ENCODE peak calls at places on chromosomes 2 and 18, in ten cellular contexts. D is IMR-90, F is A549, S is prostate gland, O is K562, G is heart left ventricle, X is ovary, A is tibial nerve, H is endothelial cell of umbilical vein, T is body of pancreas. L is an unnamed sample.

GRCh38 chr2:241822264-241822623 is 13.3 kb downstream of the NEU4 start:
- DNase-seq in D (no peak), F (no peak), S (no peak), O (no peak), G (no peak), X (no peak), A (no peak), H (no peak), T (peak; percentile 8), L (no peak)

GRCh38 chr2:119282139-119282965 is 58.7 kb downstream of the STEAP3 start:
- DNase-seq in D (no peak), F (no peak), S (no peak), O (no peak), G (no peak), X (no peak), A (no peak), H (no peak), T (no peak), L (no peak)

GRCh38 chr2:136246086-136246669 is 128.2 kb upstream of the CXCR4 start:
- DNase-seq in D (peak; percentile 4), F (peak; percentile 12), S (no peak), O (no peak), G (peak; percentile 39), X (peak; percentile 15), A (no peak), H (peak; percentile 29), T (peak; percentile 22), L (no peak)

GRCh38 chr2:216713691-216714411 is 18.5 kb upstream of the IGFBP5 start:
- DNase-seq in D (peak; percentile 93), F (peak; percentile 41), S (peak; percentile 62), O (no peak), G (peak; percentile 62), X (no peak), A (peak; percentile 38), H (no peak), T (no peak), L (no peak)

GRCh38 chr18:75330308-75330707 is 97.2 kb downstream of the SMIM21 start:
- DNase-seq in D (no peak), F (no peak), S (no peak), O (no peak), G (no peak), X (no peak), A (no peak), H (no peak), T (no peak), L (no peak)

GRCh38 chr18:2572144-2572682 is 856 bp downstream of the NDC80 start:
- DNase-seq in D (no peak), F (no peak), S (no peak), O (no peak), G (no peak), X (no peak), A (no peak), H (peak; percentile 4), T (no peak), L (no peak)

GRCh38 chr2:50556934-50557575 is 474.9 kb downstream of the NRXN1 start:
- DNase-seq in D (peak; percentile 90), F (no peak), S (no peak), O (no peak), G (no peak), X (no peak), A (no peak), H (no peak), T (no peak), L (no peak)

GRCh38 chr2:102606353-102606752 is 13.0 kb upstream of the SLC9A2 start:
- DNase-seq in D (no peak), F (peak; percentile 39), S (peak; percentile 60), O (no peak), G (no peak), X (no peak), A (peak; percentile 68), H (no peak), T (no peak), L (no peak)

GRCh38 chr18:23825978-23826405 is 136.7 kb downstream of the LAMA3 start:
- DNase-seq in D (peak; percentile 70), F (no peak), S (peak; percentile 90), O (no peak), G (peak; percentile 85), X (peak; percentile 58), A (peak; percentile 78), H (peak; percentile 89), T (peak; percentile 28), L (no peak)

GRCh38 chr2:96404446-96405373 is 69.1 kb downstream of the NCAPH start:
- DNase-seq in D (no peak), F (no peak), S (peak; percentile 66), O (no peak), G (peak; percentile 64), X (no peak), A (no peak), H (no peak), T (peak; percentile 72), L (no peak)

GRCh38 chr2:85312404-85312803 is 15.4 kb downstream of the TGOLN2 start:
- DNase-seq in D (peak; percentile 93), F (peak; percentile 34), S (no peak), O (no peak), G (no peak), X (no peak), A (no peak), H (no peak), T (no peak), L (no peak)

GRCh38 chr2:18476484-18476883 is 84.0 kb downstream of the RDH14 start:
- DNase-seq in D (no peak), F (no peak), S (no peak), O (no peak), G (no peak), X (no peak), A (no peak), H (no peak), T (no peak), L (no peak)

GRCh38 chr2:120564213-120565094 is 171.2 kb upstream of the GLI2 start:
- DNase-seq in D (no peak), F (no peak), S (no peak), O (peak; percentile 27), G (no peak), X (no peak), A (no peak), H (no peak), T (no peak), L (no peak)

GRCh38 chr2:157898591-157898996 is 22.5 kb upstream of the ACVR1 start:
- DNase-seq in D (peak; percentile 95), F (peak; percentile 58), S (no peak), O (peak; percentile 51), G (peak; percentile 55), X (peak; percentile 64), A (no peak), H (peak; percentile 59), T (peak; percentile 76), L (no peak)

DNA sequence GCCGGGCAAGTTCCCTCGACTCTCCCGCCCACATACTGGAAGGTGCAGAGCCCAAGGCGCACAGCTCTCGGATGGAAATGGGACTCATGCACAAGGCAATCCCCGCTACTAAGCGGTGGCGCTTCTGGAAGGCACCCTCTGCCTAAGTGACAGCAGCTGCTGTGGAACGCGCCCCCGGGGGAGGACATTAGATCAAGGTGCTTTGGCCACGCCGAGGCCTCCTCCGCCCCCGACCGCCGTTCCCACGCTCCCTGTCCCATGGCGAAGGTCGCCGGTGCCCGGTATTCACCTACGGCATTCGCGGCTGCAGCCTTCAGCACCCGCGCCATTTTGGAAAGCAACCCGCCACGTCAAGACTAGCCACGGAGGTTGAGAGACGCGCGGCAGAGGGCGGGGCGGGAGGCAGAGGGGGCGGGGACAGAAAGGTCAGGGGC is at the start of gene MCEE:
- DNase-seq in D (peak; percentile 79), F (peak; percentile 91), S (peak; percentile 89), O (peak; percentile 80), G (peak; percentile 92), X (peak; percentile 90), A (peak; percentile 84), H (peak; percentile 89), T (peak; percentile 90), L (peak; percentile 90)
- TF ChIP-seq POLR2A in D (peak; percentile 70), F (peak; percentile 94), S (peak; percentile 50), O (peak; percentile 88), G (no peak), X (peak; percentile 52), A (no peak), H (no peak), T (peak; percentile 77), L (peak; percentile 64)

GRCh38 chr2:201129044-201129505 is 13.1 kb downstream of the CFLAR start:
- DNase-seq in D (peak; percentile 89), F (peak; percentile 71), S (no peak), O (no peak), G (no peak), X (no peak), A (no peak), H (peak; percentile 88), T (peak; percentile 43), L (no peak)
- H3K4me1 ChIP-seq in D (peaks cover 33% of the 10 kb centered on the region), F (peaks cover 88% of the 10 kb centered on the region), S (peaks cover 5% of the 10 kb centered on the region), O (peaks cover 68% of the 10 kb centered on the region), G (peaks cover 100% of the 10 kb centered on the region), X (peaks cover 25% of the 10 kb centered on the region), A (peaks cover 86% of the 10 kb centered on the region), H (peaks cover 82% of the 10 kb centered on the region), T (peaks cover 72% of the 10 kb centered on the region), L (peaks cover 72% of the 10 kb centered on the region)

DNA sequence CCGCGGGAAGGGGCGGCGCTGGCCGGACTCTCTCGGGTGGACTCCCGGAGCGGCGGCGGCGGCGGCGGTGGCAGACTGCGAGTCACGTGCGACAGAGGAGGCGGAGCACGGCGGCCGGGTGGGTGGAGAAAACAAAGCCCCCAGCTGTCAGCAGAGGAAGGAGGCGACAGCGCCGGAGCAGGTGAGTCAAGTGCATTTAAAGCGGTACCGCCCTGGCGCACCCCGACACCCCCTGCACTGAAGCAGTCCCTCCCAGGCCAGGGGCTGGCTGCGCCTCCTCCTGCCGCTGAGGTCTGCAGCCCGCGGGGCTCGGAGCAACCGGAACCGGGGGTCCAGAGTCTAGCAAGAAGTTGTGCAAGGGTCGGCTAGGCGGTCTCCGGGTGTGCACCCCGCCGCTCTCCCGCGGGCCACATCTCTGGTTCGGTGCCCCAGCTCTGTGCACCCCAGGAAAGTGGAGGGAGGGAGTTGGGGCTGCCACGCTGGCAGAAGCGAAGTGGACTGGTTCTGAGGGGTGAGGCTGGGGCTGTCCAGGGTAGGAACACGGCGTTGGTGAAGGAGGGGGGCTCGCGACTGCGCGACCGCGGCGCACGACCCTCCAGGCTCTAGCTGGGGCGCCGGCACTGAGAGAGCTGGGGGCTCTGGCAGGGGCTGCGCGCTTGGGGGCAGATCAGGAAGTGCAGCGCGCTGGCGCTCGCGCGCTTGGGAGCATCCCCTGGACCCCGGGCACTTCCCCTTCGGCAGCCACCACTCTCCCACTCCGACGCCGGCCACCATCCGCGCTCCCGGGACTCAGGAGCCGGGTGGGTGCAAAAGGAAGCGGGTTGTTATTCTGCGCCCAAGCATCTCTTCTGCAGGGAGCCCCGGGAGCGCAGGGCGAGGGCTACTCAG is 64.1 kb upstream of the MAPRE2 start:
- DNase-seq in D (peak; percentile 19), F (peak; percentile 50), S (peak; percentile 56), O (peak; percentile 52), G (peak; percentile 82), X (peak; percentile 59), A (peak; percentile 41), H (peak; percentile 55), T (peak; percentile 86), L (peak; percentile 86)
- TF ChIP-seq POLR2A in D (no peak), F (peak; percentile 14), S (no peak), O (no peak), G (no peak), X (no peak), A (no peak), H (no peak), T (peak; percentile 46), L (peak; percentile 65)

GRCh38 chr18:652131-652530 is 5.3 kb upstream of the TYMS start:
- DNase-seq in D (no peak), F (no peak), S (no peak), O (no peak), G (no peak), X (no peak), A (no peak), H (no peak), T (no peak), L (no peak)
- H3K4me1 ChIP-seq in D (no peaks in the 10 kb centered on the region), F (peaks cover 12% of the 10 kb centered on the region), S (no peaks in the 10 kb centered on the region), O (peaks cover 27% of the 10 kb centered on the region), G (no peaks in the 10 kb centered on the region), X (no peaks in the 10 kb centered on the region), A (no peaks in the 10 kb centered on the region), H (no peaks in the 10 kb centered on the region), T (peaks cover 9% of the 10 kb centered on the region), L (no peaks in the 10 kb centered on the region)

GRCh38 chr2:38037757-38038615 is 38.0 kb downstream of the CYP1B1 start:
- DNase-seq in D (peak; percentile 47), F (no peak), S (peak; percentile 14), O (no peak), G (no peak), X (peak; percentile 43), A (peak; percentile 41), H (no peak), T (no peak), L (no peak)
- TF ChIP-seq POLR2A in D (no peak), F (no peak), S (no peak), O (no peak), G (no peak), X (no peak), A (no peak), H (no peak), T (no peak), L (no peak)